ENCODE peak calls at places on chromosomes 4 and X, in eight cellular contexts. U is MG63, V is bronchial epithelial cell, H is breast epithelium, X is HepG2, P is neuronal stem cell, E is heart left ventricle, B is mammary epithelial cell. L is an unnamed sample.
A peak's percentile ranks its signal among the peaks of the same experiment; 100 is the strongest.

GRCh38 chrX:130118396-130118795 is 8.1 kb upstream of the ELF4 start:
- DNase-seq in U (peak; percentile 71), V (peak; percentile 60), H (no peak), X (no peak), P (no peak), E (no peak), B (peak; percentile 60), L (no peak)

GRCh38 chrX:107826286-107827136 is 845 bp downstream of the MID2 start:
- DNase-seq in U (peak; percentile 10), V (peak; percentile 36), H (peak; percentile 49), X (no peak), P (peak; percentile 36), E (peak; percentile 38), B (peak; percentile 41), L (peak; percentile 77)

GRCh38 chr4:15457401-15458201 is 12.1 kb upstream of the CC2D2A start:
- DNase-seq in U (no peak), V (peak; percentile 58), H (no peak), X (peak; percentile 24), P (no peak), E (no peak), B (no peak), L (no peak)

GRCh38 chr4:40550900-40551546 is 78.6 kb downstream of the RBM47 start:
- DNase-seq in U (no peak), V (peak; percentile 77), H (no peak), X (peak; percentile 54), P (no peak), E (no peak), B (peak; percentile 78), L (no peak)

GRCh38 chrX:97850911-97851310 is 967.2 kb downstream of the RPA4 start:
- DNase-seq in U (peak; percentile 78), V (no peak), H (no peak), X (no peak), P (no peak), E (no peak), B (no peak), L (no peak)

GRCh38 chrX:9291666-9292065 is 173.2 kb upstream of the TBL1X start:
- DNase-seq in U (no peak), V (no peak), H (no peak), X (no peak), P (peak; percentile 41), E (no peak), B (no peak), L (no peak)

GRCh38 chr4:24768006-24768405 is 27.4 kb upstream of the SOD3 start:
- DNase-seq in U (no peak), V (no peak), H (no peak), X (no peak), P (no peak), E (no peak), B (no peak), L (no peak)

GRCh38 chr4:26322349-26322748 is 1.5 kb downstream of the RBPJ start:
- DNase-seq in U (no peak), V (no peak), H (no peak), X (no peak), P (no peak), E (no peak), B (no peak), L (no peak)

GRCh38 chr4:142883433-142883832 is 37.3 kb upstream of the INPP4B start:
- DNase-seq in U (no peak), V (peak; percentile 18), H (no peak), X (no peak), P (no peak), E (no peak), B (no peak), L (no peak)

GRCh38 chr4:182695842-182696241 is 221.3 kb downstream of the DCTD start:
- DNase-seq in U (no peak), V (peak; percentile 1), H (no peak), X (no peak), P (no peak), E (no peak), B (no peak), L (no peak)

GRCh38 chrX:54089191-54089590 is 44.9 kb upstream of the PHF8 start:
- DNase-seq in U (no peak), V (no peak), H (no peak), X (no peak), P (no peak), E (no peak), B (no peak), L (no peak)

GRCh38 chrX:54087661-54088060 is 43.4 kb upstream of the PHF8 start:
- DNase-seq in U (no peak), V (no peak), H (no peak), X (no peak), P (no peak), E (no peak), B (no peak), L (no peak)

GRCh38 chrX:54090880-54091279 is 46.6 kb upstream of the PHF8 start:
- DNase-seq in U (no peak), V (no peak), H (no peak), X (no peak), P (no peak), E (no peak), B (no peak), L (no peak)

DNA sequence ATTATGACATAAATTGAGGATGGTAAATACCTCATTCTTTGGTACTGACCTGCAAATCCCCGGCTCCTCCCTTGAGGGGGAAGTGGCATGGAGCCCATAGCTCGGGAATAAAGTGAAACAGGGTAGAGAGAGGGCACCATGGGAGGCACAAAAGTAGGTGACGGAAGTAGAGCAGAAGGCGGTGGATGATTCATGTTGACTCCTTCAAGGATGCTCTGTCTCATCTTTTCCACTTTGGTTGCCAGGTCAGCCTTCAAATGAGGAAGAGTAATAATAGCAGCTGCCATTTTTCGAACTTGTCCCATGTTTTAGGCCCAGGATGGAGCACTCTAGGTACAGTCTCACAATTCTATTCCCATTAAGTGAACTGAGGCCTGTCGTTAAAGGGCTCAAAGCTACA is 41.4 kb upstream of the PHF8 start:
- DNase-seq in U (no peak), V (no peak), H (no peak), X (no peak), P (no peak), E (no peak), B (no peak), L (no peak)
- H3K27me3 ChIP-seq in U (no peaks in the 10 kb centered on the region), V (no peaks in the 10 kb centered on the region), H (peaks cover 4% of the 10 kb centered on the region), X (no peaks in the 10 kb centered on the region), P (no peaks in the 10 kb centered on the region), E (no peaks in the 10 kb centered on the region), B (no peaks in the 10 kb centered on the region), L (no peaks in the 10 kb centered on the region)

DNA sequence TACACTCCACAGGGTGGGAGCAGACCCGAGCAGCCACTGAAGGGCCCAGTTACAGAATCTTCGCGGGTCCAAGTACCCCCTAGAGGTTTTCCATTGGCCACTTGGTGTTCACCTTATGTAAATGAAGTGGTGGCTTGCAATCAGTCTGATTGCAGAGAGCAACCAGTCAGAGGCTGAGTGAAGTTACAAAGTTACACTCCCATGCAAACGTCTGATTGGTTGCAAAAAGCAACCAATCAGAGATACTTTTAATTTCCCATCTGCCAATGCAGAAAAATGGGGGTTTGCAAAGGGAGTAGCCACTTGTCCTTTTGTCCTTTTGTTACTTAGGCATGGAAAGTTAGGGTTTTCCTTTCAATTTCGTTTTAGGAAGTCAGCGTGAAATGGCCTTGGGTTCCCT is 27.0 kb upstream of the NKAP start:
- DNase-seq in U (no peak), V (no peak), H (no peak), X (no peak), P (no peak), E (no peak), B (no peak), L (no peak)
- H3K27me3 ChIP-seq in U (no peaks in the 10 kb centered on the region), V (no peaks in the 10 kb centered on the region), H (no peaks in the 10 kb centered on the region), X (no peaks in the 10 kb centered on the region), P (no peaks in the 10 kb centered on the region), E (no peaks in the 10 kb centered on the region), B (no peaks in the 10 kb centered on the region), L (no peaks in the 10 kb centered on the region)

GRCh38 chr4:173517781-173518371 is 12.2 kb downstream of the HAND2 start:
- DNase-seq in U (no peak), V (no peak), H (no peak), X (no peak), P (no peak), E (peak; percentile 79), B (no peak), L (no peak)

GRCh38 chr4:173516621-173517612 is 13.1 kb downstream of the HAND2 start:
- DNase-seq in U (no peak), V (no peak), H (no peak), X (no peak), P (no peak), E (no peak), B (no peak), L (no peak)

GRCh38 chr4:173519130-173520101 is 10.6 kb downstream of the HAND2 start:
- DNase-seq in U (no peak), V (no peak), H (no peak), X (no peak), P (no peak), E (peak; percentile 79), B (no peak), L (no peak)

GRCh38 chr4:173520921-173521473 is 9.0 kb downstream of the HAND2 start:
- DNase-seq in U (no peak), V (no peak), H (no peak), X (no peak), P (no peak), E (no peak), B (no peak), L (no peak)

DNA sequence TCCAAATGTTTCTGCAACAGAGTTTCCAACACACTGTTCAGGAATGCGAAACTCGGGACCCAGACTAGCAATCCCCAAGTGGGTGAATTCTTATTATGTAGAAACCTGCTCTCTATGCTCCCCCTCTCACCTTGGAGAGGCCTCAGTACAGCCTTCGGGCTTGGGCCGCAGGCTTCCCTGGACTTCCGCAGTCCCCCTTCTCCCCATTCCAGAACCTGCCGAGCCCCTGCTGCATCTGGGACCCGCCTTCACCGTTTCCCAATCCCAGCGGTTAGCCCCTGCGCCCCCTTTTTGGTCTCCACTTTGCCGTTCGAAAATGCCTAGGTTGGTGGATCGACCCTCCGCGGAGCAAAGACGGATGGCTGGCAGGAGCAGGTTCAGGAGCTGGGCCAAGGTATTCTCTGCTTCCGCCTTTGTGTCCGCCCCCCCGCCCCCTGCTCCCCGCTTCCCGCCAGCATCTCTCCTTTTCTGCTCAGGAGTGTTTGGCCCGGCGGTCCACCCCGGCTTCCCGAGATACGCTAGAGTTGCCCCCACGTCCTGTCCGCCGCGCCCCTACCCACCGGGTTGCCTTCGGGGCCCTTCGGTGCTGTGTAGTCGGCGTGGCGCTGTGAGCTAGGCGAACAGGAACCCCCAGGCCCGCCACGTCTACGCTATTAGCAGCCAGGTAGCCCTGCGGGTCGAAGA is 11.5 kb downstream of the HAND2 start:
- DNase-seq in U (no peak), V (peak; percentile 3), H (no peak), X (no peak), P (no peak), E (no peak), B (no peak), L (no peak)
- H3K27me3 ChIP-seq in U (no peaks in the 10 kb centered on the region), V (peaks cover 62% of the 10 kb centered on the region), H (peaks cover 86% of the 10 kb centered on the region), X (peaks cover 77% of the 10 kb centered on the region), P (peaks cover 100% of the 10 kb centered on the region), E (peaks cover 5% of the 10 kb centered on the region), B (peaks cover 78% of the 10 kb centered on the region), L (peaks cover 100% of the 10 kb centered on the region)

GRCh38 chrX:25204182-25204581 is 188.4 kb upstream of the ARX start:
- DNase-seq in U (no peak), V (no peak), H (no peak), X (no peak), P (no peak), E (no peak), B (no peak), L (no peak)
- H3K27me3 ChIP-seq in U (no peaks in the 10 kb centered on the region), V (no peaks in the 10 kb centered on the region), H (peaks cover 12% of the 10 kb centered on the region), X (no peaks in the 10 kb centered on the region), P (no peaks in the 10 kb centered on the region), E (no peaks in the 10 kb centered on the region), B (no peaks in the 10 kb centered on the region), L (no peaks in the 10 kb centered on the region)